ENCODE peak calls at places on chromosomes 4 and X, in eight cellular contexts. R is Panc1, E is heart right ventricle, T is left lung, G is colonic mucosa, D is kidney epithelial cell, K is HFF-Myc, I is nephron progenitor cell. J is an unnamed sample.
A peak's percentile ranks its signal among the peaks of the same experiment; 100 is the strongest.

GRCh38 chrX:131987252-131987651 is 35.9 kb upstream of the STK26 start:
- DNase-seq in G (no peak), I (no peak), T (no peak), E (no peak), R (no peak), D (no peak), K (no peak), J (no peak)

GRCh38 chr4:39083164-39083563 is 21.1 kb downstream of the KLHL5 start:
- DNase-seq in R (no peak), E (no peak), K (no peak), T (no peak), G (no peak), I (no peak), D (no peak), J (no peak)

GRCh38 chr4:99763635-99764101 is 53.0 kb upstream of the DAPP1 start:
- DNase-seq in T (peak; percentile 39), R (peak; percentile 7), E (no peak), I (no peak), D (peak; percentile 89), K (peak; percentile 45), G (no peak), J (no peak)

GRCh38 chrX:252421-253291 is 28.5 kb upstream of the PLCXD1 start:
- DNase-seq in K (no peak), E (no peak), T (no peak), D (no peak), G (no peak), I (no peak), R (no peak), J (no peak)

GRCh38 chrX:140432328-140433025 is 72.4 kb downstream of the SOX3 start:
- DNase-seq in T (no peak), I (no peak), D (no peak), E (peak; percentile 44), G (no peak), K (no peak), R (no peak), J (no peak)

GRCh38 chrX:19849433-19850190 is 37.8 kb downstream of the SH3KBP1 start:
- DNase-seq in T (no peak), K (no peak), G (no peak), I (no peak), D (no peak), E (no peak), R (no peak), J (no peak)

GRCh38 chr4:82799006-82799881 is 648 bp upstream of the SCD5 start:
- DNase-seq in D (no peak), G (no peak), K (no peak), I (peak; percentile 18), T (no peak), E (no peak), R (no peak), J (no peak)

GRCh38 chr4:17189322-17189721 is 290.9 kb upstream of the LDB2 start:
- DNase-seq in D (no peak), I (no peak), R (no peak), T (no peak), G (peak; percentile 19), E (no peak), K (peak; percentile 59), J (no peak)

GRCh38 chr4:114383055-114383454 is 215.6 kb upstream of the UGT8 start:
- DNase-seq in K (no peak), E (no peak), T (no peak), R (no peak), G (no peak), I (no peak), D (no peak), J (no peak)

GRCh38 chr4:40843696-40844095 is 93.9 kb downstream of the NSUN7 start:
- DNase-seq in D (no peak), I (no peak), R (no peak), E (no peak), T (no peak), K (no peak), G (peak; percentile 25), J (no peak)

GRCh38 chr4:177108708-177109107 is 201.0 kb upstream of the NEIL3 start:
- DNase-seq in K (no peak), T (no peak), R (no peak), G (no peak), I (no peak), D (no peak), E (no peak), J (no peak)

GRCh38 chrX:123673813-123674212 is 59.0 kb downstream of the THOC2 start:
- DNase-seq in I (no peak), R (no peak), K (no peak), E (no peak), D (no peak), T (no peak), G (no peak), J (no peak)

GRCh38 chrX:13102636-13103035 is 58.2 kb upstream of the FAM9C start:
- DNase-seq in T (no peak), I (no peak), R (no peak), D (no peak), G (no peak), K (no peak), E (no peak), J (no peak)

GRCh38 chrX:103734125-103734760 is 23.5 kb downstream of the TMEM31 start:
- DNase-seq in T (no peak), E (no peak), G (no peak), D (no peak), I (no peak), K (no peak), R (no peak), J (no peak)

GRCh38 chr4:105145913-105146285 is 777 bp upstream of the TET2 start:
- DNase-seq in T (peak; percentile 64), E (peak; percentile 27), G (peak; percentile 49), D (no peak), K (no peak), R (no peak), I (no peak), J (peak; percentile 48)

GRCh38 chr4:33126002-33126401 is 2405.8 kb downstream of the PCDH7 start:
- DNase-seq in I (no peak), R (no peak), K (no peak), G (no peak), T (no peak), E (no peak), D (no peak), J (no peak)

GRCh38 chrX:51891821-51892551 is 1.4 kb upstream of the MAGED1 start:
- DNase-seq in G (no peak), I (no peak), K (peak; percentile 53), T (no peak), D (no peak), R (no peak), E (no peak), J (no peak)

GRCh38 chrX:15299945-15300851 is 15.2 kb downstream of the ASB11 start:
- DNase-seq in R (no peak), K (no peak), G (no peak), T (no peak), D (no peak), E (no peak), I (no peak), J (no peak)

GRCh38 chr4:144954224-144954623 is 143.8 kb downstream of the ANAPC10 start:
- DNase-seq in K (no peak), E (no peak), R (no peak), I (no peak), D (no peak), T (no peak), G (no peak), J (no peak)

GRCh38 chrX:5113128-5113527 is 1115.5 kb downstream of the NLGN4X start:
- DNase-seq in D (no peak), R (no peak), K (no peak), E (no peak), G (no peak), T (no peak), I (no peak), J (no peak)

GRCh38 chr4:186725422-186726149 is 1.9 kb upstream of the FAT1 start:
- DNase-seq in K (no peak), R (peak; percentile 39), G (peak; percentile 87), D (no peak), T (peak; percentile 78), E (peak; percentile 78), I (peak; percentile 76), J (no peak)
- TF ChIP-seq CTCF in K (peak; percentile 86), R (peak; percentile 88), G (peak; percentile 66), D (peak; percentile 95), T (no peak), E (peak; percentile 51), I (peak; percentile 56), J (no peak)

DNA sequence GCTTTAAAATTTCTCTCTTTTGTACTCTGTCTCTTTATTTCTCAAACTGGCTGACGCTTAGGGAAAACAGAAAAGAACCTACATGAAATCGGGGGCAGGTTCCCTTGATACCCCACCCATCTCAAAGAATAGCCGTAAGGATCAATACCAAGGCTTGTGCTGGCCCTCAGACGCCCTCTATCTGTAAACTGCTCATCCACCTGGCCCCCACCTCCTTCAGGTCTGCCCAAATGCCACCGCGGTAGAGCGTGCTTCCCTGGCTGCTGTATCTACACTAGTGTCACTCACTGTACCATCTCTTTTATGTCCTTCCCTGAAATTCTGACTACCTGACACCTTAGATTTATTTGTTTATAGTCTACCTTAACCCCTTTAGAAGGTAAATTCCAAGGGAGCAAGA is 62.8 kb downstream of the SMIM20 start:
- DNase-seq in E (no peak), R (no peak), T (no peak), D (no peak), G (no peak), K (no peak), I (no peak), J (no peak)
- TF ChIP-seq CTCF in E (no peak), R (no peak), T (no peak), D (no peak), G (no peak), K (no peak), I (no peak), J (no peak)

DNA sequence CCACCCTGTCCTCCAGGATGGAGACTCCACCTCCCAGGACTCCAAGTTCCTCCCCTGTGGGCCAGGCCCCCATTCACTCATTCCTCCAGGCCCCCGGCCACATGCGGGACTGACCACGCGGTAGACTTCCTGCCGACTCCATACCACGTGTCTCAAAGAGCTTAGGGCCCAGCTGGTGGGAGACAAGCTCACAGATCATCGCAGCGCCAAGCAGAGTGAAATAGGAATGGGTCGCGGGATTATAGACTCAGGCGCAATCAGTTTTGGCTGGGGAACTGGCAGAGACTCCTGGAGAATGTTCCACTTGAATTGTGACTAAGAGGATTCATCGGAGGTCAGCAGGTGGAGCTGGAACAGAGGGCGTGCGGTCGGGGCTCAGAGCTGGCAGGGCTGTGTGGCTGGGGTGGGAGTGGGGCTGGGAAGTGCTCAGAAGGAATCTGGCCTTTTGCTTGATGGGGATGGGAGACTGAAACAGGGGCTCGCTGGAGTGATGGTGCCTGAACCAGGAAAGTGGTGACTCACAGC is 15.7 kb downstream of the ATP2B3 start:
- DNase-seq in R (no peak), T (no peak), E (no peak), K (no peak), G (no peak), I (no peak), D (no peak), J (no peak)
- TF ChIP-seq CTCF in R (no peak), T (no peak), E (no peak), K (no peak), G (no peak), I (no peak), D (no peak), J (no peak)

DNA sequence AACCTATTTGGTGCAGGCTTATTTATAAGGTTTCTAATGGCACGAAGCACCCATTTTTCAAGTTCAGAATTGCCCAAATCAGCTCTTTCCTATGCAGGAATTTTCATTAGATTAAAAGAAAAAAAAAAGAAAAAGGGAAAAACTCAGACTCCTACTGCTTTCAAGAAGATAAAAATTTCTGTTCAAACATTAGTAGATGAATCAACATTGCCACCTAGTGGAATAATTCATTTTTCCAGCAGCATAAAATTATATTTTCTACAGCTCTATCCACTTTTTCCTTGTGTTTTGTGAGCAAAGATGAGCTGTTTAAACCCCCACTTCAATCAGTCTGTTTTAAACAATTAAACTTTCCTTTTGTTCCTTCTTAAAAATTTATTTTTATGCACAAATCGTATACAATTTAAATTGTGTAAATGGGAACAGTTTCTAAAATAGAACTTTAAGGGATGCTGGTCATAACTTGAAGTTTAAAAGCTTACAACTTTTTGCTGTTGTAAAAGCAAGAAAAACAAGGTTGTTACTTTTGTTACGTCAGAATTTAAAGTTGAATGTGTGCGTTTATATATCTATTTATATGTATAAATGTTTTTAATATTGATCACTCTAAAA is 309.8 kb downstream of the ARAP2 start:
- DNase-seq in I (peak; percentile 4), D (no peak), T (no peak), K (peak; percentile 12), G (no peak), E (no peak), R (no peak), J (no peak)
- TF ChIP-seq CTCF in I (peak; percentile 67), D (peak; percentile 40), T (peak; percentile 35), K (no peak), G (peak; percentile 35), E (peak; percentile 44), R (peak; percentile 54), J (no peak)